ENCODE peak calls at places on chromosomes 5 and 9, in five cellular contexts. H is heart left ventricle; S is activated CD8-positive, alpha-beta memory T cell treated with anti-CD3 and anti-CD28 coated beads, Interleukin-2, amount 10 ng/mL, durations not matched to agents 7 days and 5 days; N is RWPE2; A is CD4-positive, alpha-beta T cell. C is an unnamed sample.
A peak's percentile ranks its signal among the peaks of the same experiment; 100 is the strongest.

GRCh38 chr5:158288258-158288657 is 429.3 kb upstream of the CLINT1 start:
- ATAC-seq in S (no peak), A (no peak), H (no peak), N (no peak), C (no peak)

GRCh38 chr5:81393783-81394718 is at the start of gene ACOT12:
- ATAC-seq in N (peak; percentile 51), A (no peak), H (peak; percentile 52), S (peak; percentile 42), C (no peak)

GRCh38 chr5:87136096-87136495 is 131.6 kb upstream of the RASA1 start:
- ATAC-seq in N (no peak), A (no peak), H (no peak), S (no peak), C (no peak)

GRCh38 chr9:94950733-94951590 is 224.5 kb downstream of the AOPEP start:
- ATAC-seq in N (peak; percentile 17), S (no peak), H (peak; percentile 76), A (no peak), C (peak; percentile 69)

GRCh38 chr9:110066929-110067716 is 140.8 kb downstream of the C9orf152 start:
- ATAC-seq in A (no peak), H (peak; percentile 38), N (peak; percentile 38), S (no peak), C (no peak)

GRCh38 chr9:135109650-135110049 is 22.2 kb downstream of the OLFM1 start:
- ATAC-seq in N (no peak), A (no peak), H (no peak), S (no peak), C (no peak)

GRCh38 chr9:71157731-71158130 is 36.3 kb upstream of the TRPM3 start:
- ATAC-seq in H (no peak), A (no peak), N (no peak), S (no peak), C (no peak)

GRCh38 chr5:91089758-91090157 is 293.4 kb downstream of the ARRDC3 start:
- ATAC-seq in H (no peak), N (no peak), S (no peak), A (no peak), C (no peak)

GRCh38 chr9:76655121-76655531 is 109.1 kb upstream of the PCA3 start:
- ATAC-seq in A (peak; percentile 32), N (no peak), S (no peak), H (no peak), C (no peak)

GRCh38 chr5:173028811-173029327 is 27.3 kb upstream of the CREBRF start:
- ATAC-seq in N (no peak), S (no peak), H (no peak), A (no peak), C (no peak)

GRCh38 chr9:18437315-18438200 is 36.4 kb upstream of the ADAMTSL1 start:
- ATAC-seq in N (no peak), S (no peak), A (no peak), H (peak; percentile 89), C (no peak)

GRCh38 chr9:115146581-115147021 is 28.6 kb upstream of the TNC start:
- ATAC-seq in A (no peak), S (no peak), N (peak; percentile 93), H (no peak), C (no peak)

GRCh38 chr5:137561572-137561971 is 62.4 kb upstream of the SPOCK1 start:
- ATAC-seq in A (no peak), H (no peak), N (peak; percentile 30), S (no peak), C (no peak)

GRCh38 chr9:114729706-114730105 is 47.7 kb upstream of the TEX48 start:
- ATAC-seq in H (no peak), N (no peak), S (no peak), A (no peak), C (no peak)

GRCh38 chr9:2655411-2655901 is 33.9 kb downstream of the VLDLR start:
- ATAC-seq in S (peak; percentile 96), A (peak; percentile 65), H (peak; percentile 84), N (peak; percentile 97), C (peak; percentile 94)

GRCh38 chr9:22206833-22207232 is 197.7 kb upstream of the CDKN2B start:
- ATAC-seq in S (no peak), N (no peak), A (no peak), H (no peak), C (no peak)

GRCh38 chr5:33105521-33105941 is 335.2 kb upstream of the TARS1 start:
- ATAC-seq in A (no peak), S (no peak), H (peak; percentile 27), N (peak; percentile 48), C (no peak)

GRCh38 chr5:133108481-133108921 is 56.7 kb downstream of the HSPA4 start:
- ATAC-seq in H (peak; percentile 25), S (no peak), N (no peak), A (no peak), C (no peak)

GRCh38 chr5:58925627-58926545 is 343.0 kb downstream of the RAB3C start:
- ATAC-seq in A (no peak), S (no peak), N (peak; percentile 40), H (no peak), C (peak; percentile 69)

GRCh38 chr5:142426129-142426641 is 101.4 kb upstream of the SPRY4 start:
- ATAC-seq in N (no peak), S (peak; percentile 58), H (peak; percentile 68), A (peak; percentile 83), C (peak; percentile 92)

GRCh38 chr9:114404531-114404930 is 16.7 kb upstream of the AKNA start:
- ATAC-seq in N (peak; percentile 39), S (no peak), H (no peak), A (no peak), C (no peak)

GRCh38 chr9:129673602-129674001 is 8.2 kb downstream of the PRRX2 start:
- ATAC-seq in S (no peak), N (no peak), A (no peak), H (no peak), C (no peak)

GRCh38 chr5:119032653-119033052 is 38.2 kb upstream of the DMXL1 start:
- ATAC-seq in N (no peak), A (no peak), H (peak; percentile 34), S (no peak), C (no peak)

GRCh38 chr9:136003356-136004218 is 42.4 kb upstream of the UBAC1 start:
- ATAC-seq in A (no peak), N (no peak), S (no peak), H (peak; percentile 16), C (no peak)

GRCh38 chr5:56025303-56025885 is 30.6 kb upstream of the IL6ST start:
- ATAC-seq in A (no peak), H (no peak), S (no peak), N (no peak), C (no peak)

GRCh38 chr5:87298687-87299362 is 31.1 kb downstream of the RASA1 start:
- ATAC-seq in A (no peak), H (no peak), S (no peak), N (no peak), C (no peak)

GRCh38 chr9:128845186-128845931 is 15.8 kb upstream of the SPOUT1 start:
- ATAC-seq in S (no peak), N (peak; percentile 42), H (peak; percentile 20), A (no peak), C (no peak)

GRCh38 chr9:120434532-120434931 is 145.4 kb downstream of the CDK5RAP2 start:
- ATAC-seq in N (no peak), S (no peak), A (no peak), H (peak; percentile 76), C (no peak)

GRCh38 chr5:174563899-174564298 is 160.5 kb upstream of the MSX2 start:
- ATAC-seq in N (no peak), H (no peak), A (no peak), S (no peak), C (no peak)

GRCh38 chr9:134136997-134137302 is 1.1 kb downstream of the WDR5 start:
- ATAC-seq in H (no peak), S (no peak), N (peak; percentile 4), A (no peak), C (no peak)

GRCh38 chr5:108238936-108239887 is 142.7 kb downstream of the FBXL17 start:
- ATAC-seq in S (no peak), N (no peak), A (no peak), H (peak; percentile 44), C (no peak)

GRCh38 chr9:113257863-113258262 is 17.5 kb downstream of the CDC26 start:
- ATAC-seq in H (no peak), S (no peak), A (no peak), N (no peak), C (no peak)

GRCh38 chr5:50724262-50724661 is 57.8 kb downstream of the PARP8 start:
- ATAC-seq in N (no peak), S (no peak), A (no peak), H (no peak), C (no peak)

GRCh38 chr9:101397746-101398334 is 578 bp downstream of the MRPL50 start:
- ATAC-seq in H (no peak), S (no peak), N (no peak), A (peak; percentile 7), C (no peak)

GRCh38 chr9:136679431-136679941 is 7.8 kb downstream of the AGPAT2 start:
- ATAC-seq in A (no peak), H (peak; percentile 18), N (no peak), S (no peak), C (no peak)

C was measured in activated T-helper 17 cell treated with anti-CD3 and anti-CD28 coated beads, Interleukin-2, amount 50 U/mL, for 72 hours.